ENCODE peak calls at places on chromosome 16, in ten cellular contexts. D is upper lobe of right lung; O is CD8-positive, alpha-beta memory T cell; W is RWPE2; S is ovary; V is psoas muscle; M is fibroblast of lung; J is kidney; Y is body of pancreas; Q is CD8-positive, alpha-beta T cell. Z is an unnamed sample. For H3K4me1, the result is how much of the 10 kb centered on the place peaks cover.

GRCh38 chr16:468072-468821 is 42.8 kb downstream of the RAB11FIP3 start:
- DNase-seq in J (no peak), M (no peak), S (no peak), Q (no peak), D (no peak), V (no peak), Y (no peak), O (no peak), W (no peak), Z (no peak)

GRCh38 chr16:52450241-52450640 is 96.7 kb downstream of the TOX3 start:
- DNase-seq in D (no peak), Q (no peak), J (no peak), V (no peak), M (no peak), O (no peak), W (no peak), S (no peak), Y (no peak), Z (no peak)

GRCh38 chr16:10504404-10504885 is 76.0 kb downstream of the EMP2 start:
- DNase-seq in J (no peak), S (no peak), V (no peak), O (no peak), D (no peak), W (no peak), Q (no peak), Y (no peak), M (no peak), Z (no peak)

GRCh38 chr16:31528726-31529397 is 1.2 kb downstream of the AHSP start:
- DNase-seq in W (no peak), D (no peak), O (no peak), M (peak), V (no peak), Q (no peak), J (no peak), S (peak), Y (peak), Z (no peak)

GRCh38 chr16:84548971-84549844 is 44.7 kb upstream of the MEAK7 start:
- DNase-seq in J (peak), Y (no peak), Q (peak), W (no peak), O (peak), M (peak), D (no peak), V (no peak), S (no peak), Z (peak)

GRCh38 chr16:65524997-65525396 is 403.1 kb upstream of the CDH11 start:
- DNase-seq in W (no peak), D (no peak), O (no peak), J (no peak), V (no peak), Q (no peak), Y (no peak), S (no peak), M (peak), Z (no peak)

GRCh38 chr16:11258553-11259287 is 2.7 kb upstream of the SOCS1 start:
- DNase-seq in Y (peak), O (peak), V (peak), J (peak), Q (no peak), M (no peak), D (no peak), S (no peak), W (no peak), Z (peak)

GRCh38 chr16:21626659-21627277 is 25.6 kb downstream of the IGSF6 start:
- DNase-seq in W (no peak), J (no peak), Y (no peak), V (peak), O (peak), S (no peak), M (peak), Q (no peak), D (no peak), Z (peak)

GRCh38 chr16:30376508-30376907 is 1.9 kb downstream of the MYL11 start:
- DNase-seq in J (no peak), S (no peak), O (no peak), Q (no peak), V (no peak), M (no peak), Y (no peak), D (no peak), W (no peak), Z (no peak)

GRCh38 chr16:54318941-54319340 is 32.4 kb upstream of the IRX3 start:
- DNase-seq in V (no peak), M (peak), S (no peak), W (no peak), D (no peak), J (no peak), Q (no peak), Y (no peak), O (no peak), Z (no peak)

GRCh38 chr16:85829751-85830445 is 30.4 kb downstream of the COX4I1 start:
- DNase-seq in V (peak), Q (no peak), O (no peak), J (peak), Y (no peak), S (no peak), W (no peak), D (peak), M (no peak), Z (peak)

GRCh38 chr16:77807-78443 is at the start of gene MPG:
- DNase-seq in Q (peak), J (peak), D (peak), Y (peak), M (peak), S (peak), V (peak), O (peak), W (no peak), Z (peak)

GRCh38 chr16:922051-922450 is 48.7 kb downstream of the LMF1 start:
- DNase-seq in Y (no peak), O (no peak), D (no peak), Q (no peak), V (no peak), W (no peak), M (no peak), J (peak), S (no peak), Z (peak)

GRCh38 chr16:31388535-31388934 is 4.6 kb upstream of the ITGAD start:
- DNase-seq in J (no peak), S (no peak), Y (no peak), W (no peak), V (no peak), M (no peak), D (no peak), Q (no peak), O (no peak), Z (no peak)

GRCh38 chr16:89924298-89924924 is 1.3 kb downstream of the TUBB3 start:
- DNase-seq in V (no peak), M (peak), J (no peak), Q (no peak), O (no peak), W (peak), Y (no peak), D (no peak), S (no peak), Z (peak)

GRCh38 chr16:1481906-1482835 is 6.6 kb downstream of the PTX4 start:
- DNase-seq in V (no peak), D (no peak), S (no peak), W (no peak), M (peak), J (peak), O (no peak), Y (no peak), Q (no peak), Z (no peak)

GRCh38 chr16:4525634-4526277 is 12.8 kb downstream of the CDIP1 start:
- DNase-seq in V (no peak), M (no peak), O (no peak), W (no peak), Y (no peak), Q (no peak), S (no peak), D (no peak), J (no peak), Z (no peak)

GRCh38 chr16:50251375-50252081 is 14.8 kb upstream of the ADCY7 start:
- DNase-seq in O (no peak), Q (no peak), J (no peak), M (peak), D (no peak), V (no peak), Y (no peak), W (no peak), S (no peak), Z (peak)

GRCh38 chr16:72602499-72602898 is 430.5 kb upstream of the PMFBP1 start:
- DNase-seq in D (no peak), W (no peak), J (no peak), S (no peak), V (no peak), M (no peak), Q (no peak), Y (no peak), O (no peak), Z (no peak)

GRCh38 chr16:81261049-81261648 is 22.7 kb downstream of the BCO1 start:
- DNase-seq in M (no peak), D (no peak), Q (no peak), S (no peak), V (no peak), W (no peak), J (peak), Y (no peak), O (no peak), Z (no peak)

GRCh38 chr16:85250609-85251223 is 138.4 kb upstream of the CIBAR2 start:
- DNase-seq in S (no peak), J (no peak), V (no peak), D (no peak), Y (no peak), W (no peak), O (no peak), M (no peak), Q (no peak), Z (no peak)

GRCh38 chr16:23867566-23867965 is 31.8 kb downstream of the PRKCB start:
- DNase-seq in W (no peak), M (no peak), O (no peak), J (no peak), S (no peak), Q (no peak), V (no peak), Y (no peak), D (no peak), Z (no peak)

GRCh38 chr16:11047057-11047456 is 102.7 kb downstream of the CLEC16A start:
- DNase-seq in M (peak), Q (no peak), D (no peak), O (no peak), J (no peak), S (no peak), Y (no peak), W (no peak), V (no peak), Z (no peak)

GRCh38 chr16:51523400-51523799 is 372.3 kb upstream of the SALL1 start:
- DNase-seq in Q (no peak), S (no peak), J (no peak), O (no peak), W (no peak), D (no peak), V (no peak), M (peak), Y (no peak), Z (no peak)

GRCh38 chr16:14489460-14489859 is 140.6 kb downstream of the PARN start:
- DNase-seq in V (no peak), Q (no peak), J (no peak), S (no peak), M (no peak), D (no peak), O (no peak), Y (no peak), W (no peak), Z (no peak)

GRCh38 chr16:69535123-69536050 is 30.4 kb upstream of the NFAT5 start:
- DNase-seq in Y (no peak), O (no peak), W (peak), J (no peak), V (no peak), Q (no peak), S (no peak), M (peak), D (no peak), Z (no peak)

GRCh38 chr16:72924918-72925630 is 122.9 kb downstream of the ZFHX3 start:
- DNase-seq in Q (no peak), D (no peak), S (no peak), V (no peak), W (peak), J (no peak), M (no peak), O (no peak), Y (peak), Z (no peak)

GRCh38 chr16:79707867-79708266 is 107.3 kb upstream of the MAF start:
- DNase-seq in M (peak), J (no peak), Y (peak), O (no peak), Q (no peak), S (peak), W (no peak), D (no peak), V (peak), Z (no peak)

GRCh38 chr16:57536306-57537193 is at the start of gene CCDC102A:
- DNase-seq in M (peak), O (peak), Y (peak), J (peak), Q (no peak), D (no peak), W (peak), S (peak), V (no peak), Z (no peak)

GRCh38 chr16:70736454-70737376 is 50.9 kb upstream of the MTSS2 start:
- DNase-seq in J (no peak), S (no peak), M (no peak), V (no peak), W (no peak), Y (no peak), D (no peak), O (peak), Q (no peak), Z (no peak)

GRCh38 chr16:30379165-30379783 is 3.1 kb downstream of the SEPTIN1 start:
- DNase-seq in S (no peak), W (no peak), M (no peak), D (peak), J (peak), Y (no peak), V (no peak), O (no peak), Q (no peak), Z (no peak)

GRCh38 chr16:12439443-12440232 is 364.0 kb downstream of the CPPED1 start:
- DNase-seq in Q (no peak), Y (no peak), D (no peak), W (no peak), O (no peak), S (no peak), M (no peak), J (no peak), V (no peak), Z (no peak)

GRCh38 chr16:22077700-22078313 is 14.5 kb upstream of the VWA3A start:
- DNase-seq in S (peak), O (peak), W (no peak), D (no peak), V (peak), J (no peak), Y (peak), Q (peak), M (peak), Z (no peak)

GRCh38 chr16:84036982-84037425 is 5.6 kb downstream of the SLC38A8 start:
- DNase-seq in Y (no peak), M (no peak), W (no peak), S (no peak), O (no peak), D (no peak), V (no peak), J (no peak), Q (no peak), Z (no peak)

GRCh38 chr16:28585674-28586073 is 11.2 kb downstream of the SULT1A2 start:
- DNase-seq in W (no peak), Q (no peak), O (no peak), Y (peak), M (no peak), V (no peak), S (no peak), D (no peak), J (peak), Z (no peak)

GRCh38 chr16:31711344-31711845 is 162.2 kb upstream of the ZNF267 start:
- DNase-seq in D (no peak), V (no peak), O (no peak), J (no peak), W (no peak), Q (no peak), M (no peak), S (no peak), Y (no peak), Z (no peak)

GRCh38 chr16:1379054-1379862 is 27.5 kb downstream of the GNPTG start:
- DNase-seq in W (peak), D (peak), M (peak), Q (peak), O (peak), Y (peak), V (peak), J (peak), S (peak), Z (peak)

GRCh38 chr16:80931985-80932720 is 74.5 kb downstream of the CMC2 start:
- DNase-seq in O (no peak), S (peak), J (peak), D (peak), Q (no peak), Y (peak), M (peak), V (peak), W (no peak), Z (no peak)

GRCh38 chr16:46772463-46772862 is 24.3 kb upstream of the MYLK3 start:
- DNase-seq in D (no peak), J (no peak), Q (no peak), O (no peak), Y (no peak), M (no peak), V (no peak), W (no peak), S (no peak), Z (no peak)

GRCh38 chr16:88698694-88699045 is 7.5 kb downstream of the RNF166 start:
- DNase-seq in J (no peak), M (no peak), Q (no peak), S (no peak), W (no peak), D (no peak), O (no peak), Y (no peak), V (no peak), Z (peak)
- H3K4me1 ChIP-seq in J (under half), M (under half), Q (under half), S (under half), W (under half), D (under half), O (half or more), Y (under half), V (under half), Z (half or more)

GRCh38 chr16:2816751-2817495 is at the start of gene PRSS21:
- DNase-seq in J (no peak), O (peak), W (peak), V (no peak), D (peak), Y (no peak), S (no peak), Q (no peak), M (no peak), Z (peak)
- H3K4me3 ChIP-seq in J (no peak), O (no peak), W (peak), V (no peak), D (peak), Y (no peak), S (no peak), Q (no peak), M (no peak), Z (peak)

GRCh38 chr16:56266981-56267607 is 75.8 kb downstream of the GNAO1 start:
- DNase-seq in M (no peak), V (no peak), Y (no peak), Q (no peak), W (no peak), S (no peak), J (no peak), O (no peak), D (peak), Z (peak)

GRCh38 chr16:56265184-56265583 is 73.9 kb downstream of the GNAO1 start:
- DNase-seq in D (no peak), J (no peak), O (no peak), Q (no peak), Y (no peak), S (no peak), V (no peak), W (no peak), M (no peak), Z (no peak)

GRCh38 chr16:56264609-56264972 is 73.3 kb downstream of the GNAO1 start:
- DNase-seq in Q (no peak), O (no peak), S (no peak), V (no peak), D (no peak), Y (no peak), M (no peak), W (no peak), J (no peak), Z (no peak)

GRCh38 chr16:56263711-56264608 is 72.7 kb downstream of the GNAO1 start:
- DNase-seq in D (no peak), W (no peak), M (no peak), O (no peak), Q (no peak), V (no peak), J (peak), Y (no peak), S (no peak), Z (no peak)

GRCh38 chr16:56265746-56266145 is 74.5 kb downstream of the GNAO1 start:
- DNase-seq in M (no peak), J (no peak), O (no peak), W (no peak), S (no peak), Q (no peak), V (no peak), Y (no peak), D (no peak), Z (no peak)
- H3K4me1 ChIP-seq in M (under half), J (under half), O (under half), W (under half), S (under half), Q (under half), V (under half), Y (under half), D (under half), Z (under half)

DNA sequence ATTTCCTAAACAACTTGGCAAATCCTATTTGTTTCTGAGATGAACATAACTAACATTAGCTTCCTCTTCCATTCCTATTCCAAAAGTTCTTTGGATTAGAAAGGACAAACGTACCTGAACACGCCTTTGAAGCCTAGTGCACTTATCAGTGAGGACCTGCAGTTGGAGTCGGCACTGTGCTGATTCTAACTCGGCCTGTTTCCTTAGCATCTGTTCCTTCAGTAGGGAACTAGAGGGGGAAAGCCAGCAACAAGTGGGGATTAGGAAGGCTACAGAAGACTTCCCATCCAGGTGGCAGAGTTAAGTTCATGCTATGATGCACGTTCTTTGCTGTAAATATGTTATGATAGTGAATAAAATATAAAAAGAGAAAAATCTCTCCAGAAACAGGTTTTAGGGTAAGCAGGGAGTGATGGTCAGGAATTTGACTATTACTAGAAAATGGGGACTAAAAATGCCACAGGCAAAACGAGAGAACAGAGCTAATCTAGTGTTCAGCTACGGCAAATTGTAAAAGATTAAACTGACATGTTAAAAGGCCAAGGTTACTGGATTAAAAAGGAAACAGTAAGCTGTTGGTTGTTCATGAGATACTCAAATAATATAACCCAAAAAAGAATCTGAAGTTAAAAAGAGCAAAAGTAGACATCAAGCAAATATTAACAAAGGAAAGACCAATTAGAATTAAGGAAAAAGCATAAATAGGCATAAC is 28.8 kb downstream of the RFWD3 start:
- DNase-seq in J (no peak), O (no peak), Q (no peak), Y (peak), M (no peak), W (no peak), V (no peak), S (no peak), D (no peak), Z (no peak)
- H3K4me3 ChIP-seq in J (no peak), O (no peak), Q (no peak), Y (no peak), M (no peak), W (no peak), V (no peak), S (no peak), D (no peak), Z (no peak)

GRCh38 chr16:67036323-67036741 is 7.4 kb downstream of the CBFB start:
- DNase-seq in V (no peak), D (no peak), Y (peak), Q (no peak), W (no peak), J (no peak), O (no peak), M (no peak), S (no peak), Z (no peak)
- H3K4me1 ChIP-seq in V (under half), D (under half), Y (under half), Q (under half), W (under half), J (under half), O (under half), M (under half), S (under half), Z (under half)

GRCh38 chr16:20612551-20613470 is 36.6 kb upstream of the ACSM2B start:
- DNase-seq in J (no peak), M (no peak), Y (peak), Q (no peak), W (no peak), O (no peak), D (peak), V (peak), S (peak), Z (peak)

GRCh38 chr16:20617271-20617670 is 41.1 kb upstream of the ACSM2B start:
- DNase-seq in O (no peak), M (no peak), J (no peak), W (no peak), Q (no peak), V (no peak), D (no peak), Y (no peak), S (no peak), Z (no peak)

GRCh38 chr16:20613471-20613887 is 37.3 kb upstream of the ACSM2B start:
- DNase-seq in W (no peak), Y (peak), J (no peak), V (no peak), O (no peak), D (no peak), M (no peak), Q (no peak), S (no peak), Z (no peak)

GRCh38 chr16:20611975-20612471 is 35.9 kb upstream of the ACSM2B start:
- DNase-seq in Y (peak), O (no peak), M (no peak), D (peak), W (no peak), S (peak), V (peak), J (no peak), Q (no peak), Z (no peak)

GRCh38 chr16:20614201-20615141 is 38.3 kb upstream of the ACSM2B start:
- DNase-seq in M (no peak), O (no peak), D (peak), Q (no peak), Y (peak), J (peak), V (no peak), W (no peak), S (no peak), Z (peak)
- H3K4me3 ChIP-seq in M (no peak), O (no peak), D (no peak), Q (no peak), Y (no peak), J (no peak), V (no peak), W (no peak), S (no peak), Z (no peak)